ENCODE peak calls at places on chromosomes 16 and 17, in four cellular contexts. D is psoas muscle, R is adrenal gland, S is Peyer's patch. V is an unnamed sample.

GRCh38 chr17:10013360-10014112 is 108.5 kb upstream of the RCVRN start:
- DNase-seq in D (no peak), R (no peak), S (no peak), V (no peak)

GRCh38 chr17:42895185-42895555 is 5.4 kb upstream of the G6PC1 start:
- DNase-seq in D (peak; percentile 81), R (peak; percentile 69), S (peak; percentile 80), V (no peak)

GRCh38 chr16:68778551-68779231 is 41.6 kb downstream of the CDH1 start:
- DNase-seq in D (no peak), R (no peak), S (no peak), V (no peak)

GRCh38 chr16:64152010-64152767 is 969.7 kb downstream of the CDH11 start:
- DNase-seq in D (no peak), R (no peak), S (no peak), V (peak; percentile 87)

GRCh38 chr16:1997591-1998359 is 8.0 kb downstream of the SYNGR3 start:
- DNase-seq in D (peak; percentile 86), R (no peak), S (no peak), V (no peak)

GRCh38 chr17:80781188-80781577 is 210.5 kb upstream of the CHMP6 start:
- DNase-seq in D (no peak), R (no peak), S (no peak), V (no peak)

GRCh38 chr16:24853169-24853824 is 7.5 kb downstream of the SLC5A11 start:
- DNase-seq in D (no peak), R (peak; percentile 39), S (no peak), V (no peak)

GRCh38 chr16:10391339-10391738 is 5.5 kb downstream of the ATF7IP2 start:
- DNase-seq in D (no peak), R (no peak), S (no peak), V (no peak)

GRCh38 chr16:85136705-85137322 is 24.5 kb upstream of the CIBAR2 start:
- DNase-seq in D (no peak), R (peak; percentile 92), S (no peak), V (no peak)

GRCh38 chr16:11258553-11259287 is 2.7 kb upstream of the SOCS1 start:
- DNase-seq in D (peak; percentile 76), R (peak; percentile 82), S (peak; percentile 76), V (no peak)

GRCh38 chr17:72465191-72466024 is 344.6 kb downstream of the SOX9 start:
- DNase-seq in D (no peak), R (no peak), S (peak; percentile 91), V (peak; percentile 62)

GRCh38 chr16:26651884-26652283 is 414.8 kb upstream of the C16orf82 start:
- DNase-seq in D (no peak), R (no peak), S (no peak), V (no peak)

GRCh38 chr17:31680126-31680525 is 178.9 kb downstream of the COPRS start:
- DNase-seq in D (no peak), R (peak; percentile 11), S (no peak), V (no peak)

GRCh38 chr17:60659156-60659555 is 18.5 kb upstream of the BCAS3 start:
- DNase-seq in D (no peak), R (no peak), S (no peak), V (no peak)

GRCh38 chr17:20009052-20009301 is 182 bp upstream of the SPECC1 start:
- DNase-seq in D (no peak), R (no peak), S (no peak), V (no peak)

GRCh38 chr17:41666708-41667279 is 21.9 kb upstream of the EIF1 start:
- DNase-seq in D (peak; percentile 92), R (peak; percentile 94), S (peak; percentile 95), V (peak; percentile 89)

GRCh38 chr17:73956169-73956568 is 247.3 kb upstream of the RPL38 start:
- DNase-seq in D (no peak), R (no peak), S (no peak), V (no peak)

GRCh38 chr16:26442333-26442732 is 624.4 kb upstream of the C16orf82 start:
- DNase-seq in D (no peak), R (no peak), S (no peak), V (no peak)

GRCh38 chr17:74998783-74999182 is 11.4 kb downstream of the CDR2L start:
- DNase-seq in D (peak; percentile 21), R (no peak), S (no peak), V (no peak)

GRCh38 chr16:73356401-73357079 is 308.6 kb upstream of the ZFHX3 start:
- DNase-seq in D (no peak), R (no peak), S (no peak), V (no peak)

GRCh38 chr17:74295625-74296547 is 21.9 kb downstream of the DNAI2 start:
- DNase-seq in D (no peak), R (peak; percentile 77), S (no peak), V (no peak)

GRCh38 chr16:78325532-78325931 is 226.1 kb downstream of the WWOX start:
- DNase-seq in D (no peak), R (no peak), S (no peak), V (no peak)

GRCh38 chr16:64381979-64382378 is 739.9 kb downstream of the CDH11 start:
- DNase-seq in D (peak; percentile 48), R (no peak), S (no peak), V (no peak)

GRCh38 chr16:75620326-75621169 is 2.5 kb downstream of the ADAT1 start:
- DNase-seq in D (no peak), R (no peak), S (peak; percentile 62), V (no peak)

GRCh38 chr16:72560617-72561016 is 388.7 kb upstream of the PMFBP1 start:
- DNase-seq in D (no peak), R (no peak), S (no peak), V (peak; percentile 18)

GRCh38 chr16:57226701-57227621 is 18.1 kb upstream of the ARL2BP start:
- DNase-seq in D (no peak), R (peak; percentile 75), S (no peak), V (peak; percentile 60)

GRCh38 chr17:44251062-44251461 is 16.9 kb downstream of the SLC4A1 start:
- DNase-seq in D (no peak), R (no peak), S (no peak), V (no peak)

GRCh38 chr16:75789237-75789636 is 62.9 kb upstream of the CPHXL start:
- DNase-seq in D (no peak), R (no peak), S (no peak), V (peak; percentile 15)

GRCh38 chr17:72392056-72393010 is 271.5 kb downstream of the SOX9 start:
- DNase-seq in D (no peak), R (no peak), S (no peak), V (no peak)

GRCh38 chr17:2396568-2397246 is 4.2 kb downstream of the MNT start:
- DNase-seq in D (peak; percentile 94), R (peak; percentile 98), S (peak; percentile 94), V (peak; percentile 92)

GRCh38 chr16:57178793-57179212 is 7.0 kb downstream of the PSME3IP1 start:
- DNase-seq in D (no peak), R (no peak), S (no peak), V (no peak)

GRCh38 chr17:48052956-48053757 is 5.0 kb downstream of the NFE2L1 start:
- DNase-seq in D (peak; percentile 96), R (peak; percentile 96), S (peak; percentile 68), V (peak; percentile 92)
- H3K4me1 ChIP-seq in D (peaks cover 69% of the 10 kb centered on the region), R (peaks cover 80% of the 10 kb centered on the region), S (peaks cover 53% of the 10 kb centered on the region), V (peaks cover 30% of the 10 kb centered on the region)

DNA sequence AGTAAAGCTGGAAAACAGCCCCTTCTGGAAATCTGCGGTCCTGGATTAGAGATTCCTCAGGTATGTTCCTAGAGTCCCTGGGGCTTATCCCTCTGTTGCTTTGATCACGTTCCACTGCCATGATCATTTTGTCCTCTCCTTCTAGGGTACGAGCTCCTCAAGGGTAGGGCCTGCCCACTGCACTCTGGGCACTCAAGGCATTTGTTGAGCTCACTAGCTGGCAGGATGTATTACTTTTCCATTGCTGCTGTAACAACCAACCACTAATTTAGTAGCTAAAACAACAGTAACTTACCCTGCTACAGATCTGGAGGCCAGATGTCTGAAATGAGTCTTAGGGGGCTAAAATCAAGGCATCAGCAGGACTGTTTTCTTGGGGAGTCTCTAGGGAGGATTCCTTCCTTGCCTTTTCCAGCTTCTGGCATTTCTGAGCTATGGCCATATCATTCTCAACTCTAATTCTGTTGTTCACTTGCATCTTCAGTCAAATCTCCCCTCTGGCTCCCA is 65.7 kb downstream of the ARSG start:
- DNase-seq in D (no peak), R (no peak), S (no peak), V (no peak)
- H3K4me3 ChIP-seq in D (no peak overlapping the region), R (no peak overlapping the region), S (no peak overlapping the region), V (no peak overlapping the region)

GRCh38 chr17:39923836-39924690 is 3.3 kb downstream of the ORMDL3 start:
- DNase-seq in D (no peak), R (no peak), S (no peak), V (peak; percentile 36)
- H3K4me1 ChIP-seq in D (peaks cover 31% of the 10 kb centered on the region), R (peaks cover 29% of the 10 kb centered on the region), S (peaks cover 20% of the 10 kb centered on the region), V (peaks cover 20% of the 10 kb centered on the region)

GRCh38 chr17:36544320-36545092 is at the start of gene GGNBP2:
- DNase-seq in D (peak; percentile 95), R (peak; percentile 95), S (peak; percentile 96), V (peak; percentile 96)
- H3K4me3 ChIP-seq in D (peak within 1 kb of the TSS; percentile 88), R (peak within 1 kb of the TSS; percentile 97), S (peak within 1 kb of the TSS; percentile 91), V (peak within 1 kb of the TSS; percentile 98)

GRCh38 chr17:64156670-64157069 is 26.7 kb upstream of the ERN1 start:
- DNase-seq in D (peak; percentile 78), R (peak; percentile 53), S (no peak), V (no peak)
- H3K4me1 ChIP-seq in D (peaks cover 86% of the 10 kb centered on the region), R (peaks cover 33% of the 10 kb centered on the region), S (no peaks in the 10 kb centered on the region), V (peaks cover 19% of the 10 kb centered on the region)

GRCh38 chr17:39223907-39224777 is 1.6 kb downstream of the STAC2 start:
- DNase-seq in D (no peak), R (no peak), S (no peak), V (no peak)

GRCh38 chr17:39227364-39227919 is 1.7 kb upstream of the STAC2 start:
- DNase-seq in D (no peak), R (no peak), S (no peak), V (no peak)

GRCh38 chr17:39225308-39225973 is at the start of gene STAC2:
- DNase-seq in D (no peak), R (no peak), S (no peak), V (no peak)

GRCh38 chr17:39224778-39225307 is 902 bp downstream of the STAC2 start:
- DNase-seq in D (no peak), R (no peak), S (no peak), V (no peak)

GRCh38 chr17:39225974-39226683 is 384 bp upstream of the STAC2 start:
- DNase-seq in D (peak; percentile 83), R (no peak), S (peak; percentile 70), V (peak; percentile 97)
- H3K4me3 ChIP-seq in D (peak overlapping the region; percentile 62), R (no peak overlapping the region), S (peak overlapping the region; percentile 51), V (peak overlapping the region; percentile 27)

DNA sequence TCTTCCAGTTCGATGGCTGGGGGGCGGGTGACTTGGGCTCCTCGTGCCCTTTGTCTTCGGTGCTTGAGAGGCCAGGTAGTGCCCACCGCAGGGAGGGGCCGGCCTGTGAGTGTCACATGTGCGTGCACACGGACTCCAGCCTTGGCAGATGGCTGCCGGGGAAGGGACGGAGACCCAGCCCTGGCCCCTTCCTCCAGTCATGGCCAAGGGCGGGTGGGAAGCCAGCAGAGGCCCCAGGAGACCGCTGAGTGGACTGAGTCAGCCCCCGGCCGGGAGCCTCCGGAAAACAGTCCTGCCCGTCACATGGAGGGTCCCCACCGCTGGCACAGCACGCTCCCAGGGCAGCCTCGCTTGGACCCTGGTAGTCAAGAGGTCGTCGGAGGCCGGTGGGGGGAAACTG is 4.2 kb downstream of the GLIS2 start:
- DNase-seq in D (peak; percentile 77), R (no peak), S (no peak), V (no peak)
- H3K4me1 ChIP-seq in D (peaks cover 5% of the 10 kb centered on the region), R (peaks cover 84% of the 10 kb centered on the region), S (peaks cover 6% of the 10 kb centered on the region), V (peaks cover 32% of the 10 kb centered on the region)

V was measured in BE2C.